ENCODE peak calls at places on chromosomes 5 and 9, in eight cellular contexts. One of them, this sample, is unnamed.

GRCh38 chr5:42600441-42600840 is 156.2 kb upstream of the CCDC152 start:
- DNase-seq in SJSA1: no peak
- DNase-seq in epithelial cell of prostate: no peak
- DNase-seq in fibroblast of pulmonary artery: no peak
- DNase-seq in activated T-cell treated with anti-CD3 and anti-CD28 coated beads, Interleukin-2, amount 50 U/mL, for 1 hour: no peak
- DNase-seq in CD8-positive, alpha-beta T cell: no peak
- DNase-seq in stimulated activated CD8-positive, alpha-beta memory T cell treated with anti-CD3 and anti-CD28 coated beads, Interleukin-4, amount 100 ng/mL, for 48 hours: no peak
- DNase-seq in frontal cortex: no peak
- DNase-seq in this sample: no peak

GRCh38 chr9:33166263-33167083 is 663 bp downstream of the B4GALT1 start:
- DNase-seq in epithelial cell of prostate: no peak
- DNase-seq in frontal cortex: no peak
- DNase-seq in activated T-cell treated with anti-CD3 and anti-CD28 coated beads, Interleukin-2, amount 50 U/mL, for 1 hour: peak; percentile 30
- DNase-seq in CD8-positive, alpha-beta T cell: no peak
- DNase-seq in stimulated activated CD8-positive, alpha-beta memory T cell treated with anti-CD3 and anti-CD28 coated beads, Interleukin-4, amount 100 ng/mL, for 48 hours: peak; percentile 48
- DNase-seq in SJSA1: peak; percentile 39
- DNase-seq in fibroblast of pulmonary artery: no peak
- DNase-seq in this sample: peak; percentile 28

GRCh38 chr9:16131269-16131668 is 578.4 kb downstream of the CCDC171 start:
- DNase-seq in fibroblast of pulmonary artery: peak; percentile 61
- DNase-seq in CD8-positive, alpha-beta T cell: no peak
- DNase-seq in frontal cortex: no peak
- DNase-seq in SJSA1: no peak
- DNase-seq in activated T-cell treated with anti-CD3 and anti-CD28 coated beads, Interleukin-2, amount 50 U/mL, for 1 hour: no peak
- DNase-seq in stimulated activated CD8-positive, alpha-beta memory T cell treated with anti-CD3 and anti-CD28 coated beads, Interleukin-4, amount 100 ng/mL, for 48 hours: no peak
- DNase-seq in epithelial cell of prostate: no peak
- DNase-seq in this sample: no peak

GRCh38 chr9:30058463-30058862 is 2326.0 kb upstream of the ACO1 start:
- DNase-seq in frontal cortex: no peak
- DNase-seq in epithelial cell of prostate: no peak
- DNase-seq in CD8-positive, alpha-beta T cell: no peak
- DNase-seq in stimulated activated CD8-positive, alpha-beta memory T cell treated with anti-CD3 and anti-CD28 coated beads, Interleukin-4, amount 100 ng/mL, for 48 hours: no peak
- DNase-seq in SJSA1: no peak
- DNase-seq in activated T-cell treated with anti-CD3 and anti-CD28 coated beads, Interleukin-2, amount 50 U/mL, for 1 hour: no peak
- DNase-seq in fibroblast of pulmonary artery: peak; percentile 18
- DNase-seq in this sample: no peak

GRCh38 chr5:120160120-120160895 is 303.8 kb upstream of the PRR16 start:
- DNase-seq in stimulated activated CD8-positive, alpha-beta memory T cell treated with anti-CD3 and anti-CD28 coated beads, Interleukin-4, amount 100 ng/mL, for 48 hours: no peak
- DNase-seq in fibroblast of pulmonary artery: peak; percentile 45
- DNase-seq in epithelial cell of prostate: peak; percentile 84
- DNase-seq in activated T-cell treated with anti-CD3 and anti-CD28 coated beads, Interleukin-2, amount 50 U/mL, for 1 hour: no peak
- DNase-seq in frontal cortex: no peak
- DNase-seq in CD8-positive, alpha-beta T cell: no peak
- DNase-seq in SJSA1: no peak
- DNase-seq in this sample: no peak

GRCh38 chr9:131773911-131774379 is 34.1 kb upstream of the RAPGEF1 start:
- DNase-seq in frontal cortex: peak; percentile 65
- DNase-seq in SJSA1: peak; percentile 59
- DNase-seq in stimulated activated CD8-positive, alpha-beta memory T cell treated with anti-CD3 and anti-CD28 coated beads, Interleukin-4, amount 100 ng/mL, for 48 hours: peak; percentile 60
- DNase-seq in activated T-cell treated with anti-CD3 and anti-CD28 coated beads, Interleukin-2, amount 50 U/mL, for 1 hour: peak; percentile 27
- DNase-seq in fibroblast of pulmonary artery: peak; percentile 81
- DNase-seq in epithelial cell of prostate: no peak
- DNase-seq in CD8-positive, alpha-beta T cell: peak; percentile 12
- DNase-seq in this sample: no peak

GRCh38 chr5:22649076-22649475 is 204.1 kb downstream of the CDH12 start:
- DNase-seq in CD8-positive, alpha-beta T cell: no peak
- DNase-seq in activated T-cell treated with anti-CD3 and anti-CD28 coated beads, Interleukin-2, amount 50 U/mL, for 1 hour: no peak
- DNase-seq in SJSA1: no peak
- DNase-seq in frontal cortex: no peak
- DNase-seq in fibroblast of pulmonary artery: peak; percentile 65
- DNase-seq in stimulated activated CD8-positive, alpha-beta memory T cell treated with anti-CD3 and anti-CD28 coated beads, Interleukin-4, amount 100 ng/mL, for 48 hours: no peak
- DNase-seq in epithelial cell of prostate: peak; percentile 40
- DNase-seq in this sample: no peak

GRCh38 chr9:14027114-14027812 is 286.7 kb downstream of the NFIB start:
- DNase-seq in SJSA1: no peak
- DNase-seq in stimulated activated CD8-positive, alpha-beta memory T cell treated with anti-CD3 and anti-CD28 coated beads, Interleukin-4, amount 100 ng/mL, for 48 hours: no peak
- DNase-seq in fibroblast of pulmonary artery: peak; percentile 43
- DNase-seq in CD8-positive, alpha-beta T cell: no peak
- DNase-seq in activated T-cell treated with anti-CD3 and anti-CD28 coated beads, Interleukin-2, amount 50 U/mL, for 1 hour: no peak
- DNase-seq in epithelial cell of prostate: no peak
- DNase-seq in frontal cortex: no peak
- DNase-seq in this sample: no peak

GRCh38 chr5:56176155-56176798 is 56.9 kb downstream of the ANKRD55 start:
- DNase-seq in stimulated activated CD8-positive, alpha-beta memory T cell treated with anti-CD3 and anti-CD28 coated beads, Interleukin-4, amount 100 ng/mL, for 48 hours: no peak
- DNase-seq in epithelial cell of prostate: no peak
- DNase-seq in SJSA1: no peak
- DNase-seq in activated T-cell treated with anti-CD3 and anti-CD28 coated beads, Interleukin-2, amount 50 U/mL, for 1 hour: no peak
- DNase-seq in fibroblast of pulmonary artery: peak; percentile 89
- DNase-seq in CD8-positive, alpha-beta T cell: no peak
- DNase-seq in frontal cortex: no peak
- DNase-seq in this sample: no peak

GRCh38 chr5:3330442-3330841 is 265.2 kb upstream of the IRX1 start:
- DNase-seq in fibroblast of pulmonary artery: no peak
- DNase-seq in activated T-cell treated with anti-CD3 and anti-CD28 coated beads, Interleukin-2, amount 50 U/mL, for 1 hour: no peak
- DNase-seq in SJSA1: no peak
- DNase-seq in epithelial cell of prostate: no peak
- DNase-seq in frontal cortex: no peak
- DNase-seq in CD8-positive, alpha-beta T cell: no peak
- DNase-seq in stimulated activated CD8-positive, alpha-beta memory T cell treated with anti-CD3 and anti-CD28 coated beads, Interleukin-4, amount 100 ng/mL, for 48 hours: no peak
- DNase-seq in this sample: no peak

GRCh38 chr9:131747352-131747751 is 7.5 kb upstream of the RAPGEF1 start:
- DNase-seq in frontal cortex: peak; percentile 54
- DNase-seq in CD8-positive, alpha-beta T cell: no peak
- DNase-seq in epithelial cell of prostate: peak; percentile 40
- DNase-seq in fibroblast of pulmonary artery: peak; percentile 83
- DNase-seq in SJSA1: no peak
- DNase-seq in stimulated activated CD8-positive, alpha-beta memory T cell treated with anti-CD3 and anti-CD28 coated beads, Interleukin-4, amount 100 ng/mL, for 48 hours: no peak
- DNase-seq in activated T-cell treated with anti-CD3 and anti-CD28 coated beads, Interleukin-2, amount 50 U/mL, for 1 hour: no peak
- DNase-seq in this sample: no peak

GRCh38 chr5:159395202-159395601 is 64.9 kb upstream of the IL12B start:
- DNase-seq in activated T-cell treated with anti-CD3 and anti-CD28 coated beads, Interleukin-2, amount 50 U/mL, for 1 hour: no peak
- DNase-seq in fibroblast of pulmonary artery: no peak
- DNase-seq in frontal cortex: no peak
- DNase-seq in stimulated activated CD8-positive, alpha-beta memory T cell treated with anti-CD3 and anti-CD28 coated beads, Interleukin-4, amount 100 ng/mL, for 48 hours: no peak
- DNase-seq in epithelial cell of prostate: no peak
- DNase-seq in CD8-positive, alpha-beta T cell: no peak
- DNase-seq in SJSA1: no peak
- DNase-seq in this sample: no peak

GRCh38 chr5:169581580-169582227 is 1.9 kb upstream of the SPDL1 start:
- DNase-seq in fibroblast of pulmonary artery: peak; percentile 74
- DNase-seq in SJSA1: peak; percentile 73
- DNase-seq in CD8-positive, alpha-beta T cell: peak; percentile 41
- DNase-seq in frontal cortex: peak; percentile 36
- DNase-seq in activated T-cell treated with anti-CD3 and anti-CD28 coated beads, Interleukin-2, amount 50 U/mL, for 1 hour: peak; percentile 23
- DNase-seq in stimulated activated CD8-positive, alpha-beta memory T cell treated with anti-CD3 and anti-CD28 coated beads, Interleukin-4, amount 100 ng/mL, for 48 hours: peak; percentile 79
- DNase-seq in epithelial cell of prostate: no peak
- DNase-seq in this sample: peak; percentile 28

This sample was measured in tibial nerve.